ENCODE peak calls at places on chromosome 16, in nine cellular contexts. One of them, this sample, is unnamed.

GRCh38 chr16:80176114-80176513 is 364.7 kb upstream of the DYNLRB2 start:
- DNase-seq in neural progenitor cell: no peak
- DNase-seq in body of pancreas: no peak
- DNase-seq in endodermal cell: no peak
- DNase-seq in caudate nucleus: no peak
- DNase-seq in heart right ventricle: no peak
- DNase-seq in mammary epithelial cell: no peak
- DNase-seq in CD8-positive, alpha-beta memory T cell: no peak
- DNase-seq in H9: no peak
- DNase-seq in this sample: peak

GRCh38 chr16:89297156-89297869 is 79.8 kb downstream of the ZNF778 start:
- DNase-seq in mammary epithelial cell: no peak
- DNase-seq in H9: no peak
- DNase-seq in CD8-positive, alpha-beta memory T cell: no peak
- DNase-seq in heart right ventricle: no peak
- DNase-seq in body of pancreas: no peak
- DNase-seq in endodermal cell: no peak
- DNase-seq in neural progenitor cell: no peak
- DNase-seq in caudate nucleus: no peak
- DNase-seq in this sample: no peak

GRCh38 chr16:84131118-84131517 is 13.9 kb downstream of the HSDL1 start:
- DNase-seq in H9: no peak
- DNase-seq in endodermal cell: no peak
- DNase-seq in CD8-positive, alpha-beta memory T cell: no peak
- DNase-seq in body of pancreas: no peak
- DNase-seq in heart right ventricle: no peak
- DNase-seq in neural progenitor cell: no peak
- DNase-seq in mammary epithelial cell: no peak
- DNase-seq in caudate nucleus: no peak
- DNase-seq in this sample: no peak

GRCh38 chr16:24075929-24076716 is 180.0 kb upstream of the CACNG3 start:
- DNase-seq in H9: peak
- DNase-seq in mammary epithelial cell: peak
- DNase-seq in neural progenitor cell: peak
- DNase-seq in endodermal cell: peak
- DNase-seq in CD8-positive, alpha-beta memory T cell: no peak
- DNase-seq in body of pancreas: no peak
- DNase-seq in caudate nucleus: no peak
- DNase-seq in heart right ventricle: no peak
- DNase-seq in this sample: peak

GRCh38 chr16:48608871-48609452 is 1.0 kb downstream of the N4BP1 start:
- DNase-seq in CD8-positive, alpha-beta memory T cell: no peak
- DNase-seq in heart right ventricle: no peak
- DNase-seq in caudate nucleus: no peak
- DNase-seq in H9: no peak
- DNase-seq in mammary epithelial cell: no peak
- DNase-seq in body of pancreas: no peak
- DNase-seq in neural progenitor cell: no peak
- DNase-seq in endodermal cell: peak
- DNase-seq in this sample: no peak

GRCh38 chr16:86990451-86990850 is 326.7 kb downstream of the C16orf95 start:
- DNase-seq in mammary epithelial cell: no peak
- DNase-seq in H9: no peak
- DNase-seq in endodermal cell: no peak
- DNase-seq in caudate nucleus: no peak
- DNase-seq in heart right ventricle: no peak
- DNase-seq in body of pancreas: no peak
- DNase-seq in neural progenitor cell: no peak
- DNase-seq in CD8-positive, alpha-beta memory T cell: no peak
- DNase-seq in this sample: no peak

GRCh38 chr16:50311891-50312501 is 45.6 kb downstream of the ADCY7 start:
- DNase-seq in body of pancreas: no peak
- DNase-seq in H9: no peak
- DNase-seq in caudate nucleus: no peak
- DNase-seq in CD8-positive, alpha-beta memory T cell: no peak
- DNase-seq in heart right ventricle: no peak
- DNase-seq in endodermal cell: peak
- DNase-seq in neural progenitor cell: no peak
- DNase-seq in mammary epithelial cell: no peak
- DNase-seq in this sample: no peak

GRCh38 chr16:87216824-87217205 is 100.4 kb downstream of the C16orf95 start:
- DNase-seq in H9: no peak
- DNase-seq in CD8-positive, alpha-beta memory T cell: no peak
- DNase-seq in endodermal cell: no peak
- DNase-seq in mammary epithelial cell: no peak
- DNase-seq in body of pancreas: no peak
- DNase-seq in heart right ventricle: no peak
- DNase-seq in neural progenitor cell: no peak
- DNase-seq in caudate nucleus: no peak
- DNase-seq in this sample: no peak

GRCh38 chr16:51431517-51432241 is 280.6 kb upstream of the SALL1 start:
- DNase-seq in body of pancreas: peak
- DNase-seq in mammary epithelial cell: peak
- DNase-seq in heart right ventricle: no peak
- DNase-seq in caudate nucleus: no peak
- DNase-seq in H9: no peak
- DNase-seq in neural progenitor cell: peak
- DNase-seq in endodermal cell: no peak
- DNase-seq in CD8-positive, alpha-beta memory T cell: no peak
- DNase-seq in this sample: peak

GRCh38 chr16:82049484-82049883 is 14.4 kb downstream of the HSD17B2 start:
- DNase-seq in CD8-positive, alpha-beta memory T cell: no peak
- DNase-seq in neural progenitor cell: no peak
- DNase-seq in heart right ventricle: no peak
- DNase-seq in mammary epithelial cell: no peak
- DNase-seq in H9: no peak
- DNase-seq in endodermal cell: no peak
- DNase-seq in body of pancreas: no peak
- DNase-seq in caudate nucleus: no peak
- DNase-seq in this sample: no peak

GRCh38 chr16:57544129-57544653 is 1.7 kb downstream of the ADGRG5 start:
- DNase-seq in heart right ventricle: peak
- DNase-seq in body of pancreas: no peak
- DNase-seq in endodermal cell: peak
- DNase-seq in caudate nucleus: no peak
- DNase-seq in mammary epithelial cell: no peak
- DNase-seq in neural progenitor cell: no peak
- DNase-seq in CD8-positive, alpha-beta memory T cell: no peak
- DNase-seq in H9: peak
- DNase-seq in this sample: no peak

GRCh38 chr16:51697454-51697853 is 546.4 kb upstream of the SALL1 start:
- DNase-seq in caudate nucleus: no peak
- DNase-seq in heart right ventricle: no peak
- DNase-seq in H9: no peak
- DNase-seq in CD8-positive, alpha-beta memory T cell: no peak
- DNase-seq in mammary epithelial cell: no peak
- DNase-seq in body of pancreas: no peak
- DNase-seq in endodermal cell: no peak
- DNase-seq in neural progenitor cell: no peak
- DNase-seq in this sample: no peak

GRCh38 chr16:80664226-80664625 is 123.4 kb downstream of the DYNLRB2 start:
- DNase-seq in CD8-positive, alpha-beta memory T cell: no peak
- DNase-seq in mammary epithelial cell: no peak
- DNase-seq in endodermal cell: peak
- DNase-seq in H9: no peak
- DNase-seq in heart right ventricle: no peak
- DNase-seq in body of pancreas: no peak
- DNase-seq in caudate nucleus: no peak
- DNase-seq in neural progenitor cell: peak
- DNase-seq in this sample: no peak

GRCh38 chr16:29825145-29826044 is 5.1 kb downstream of the MVP start:
- DNase-seq in heart right ventricle: peak
- DNase-seq in H9: no peak
- DNase-seq in body of pancreas: no peak
- DNase-seq in neural progenitor cell: peak
- DNase-seq in endodermal cell: peak
- DNase-seq in mammary epithelial cell: peak
- DNase-seq in CD8-positive, alpha-beta memory T cell: no peak
- DNase-seq in caudate nucleus: no peak
- DNase-seq in this sample: peak

GRCh38 chr16:10862432-10862831 is 14.6 kb upstream of the CIITA start:
- DNase-seq in caudate nucleus: no peak
- DNase-seq in heart right ventricle: no peak
- DNase-seq in body of pancreas: peak
- DNase-seq in neural progenitor cell: no peak
- DNase-seq in H9: no peak
- DNase-seq in CD8-positive, alpha-beta memory T cell: no peak
- DNase-seq in endodermal cell: no peak
- DNase-seq in mammary epithelial cell: peak
- DNase-seq in this sample: peak

GRCh38 chr16:55501549-55502322 is 7.1 kb upstream of the LPCAT2 start:
- DNase-seq in H9: peak
- DNase-seq in mammary epithelial cell: no peak
- DNase-seq in CD8-positive, alpha-beta memory T cell: no peak
- DNase-seq in endodermal cell: peak
- DNase-seq in body of pancreas: no peak
- DNase-seq in heart right ventricle: no peak
- DNase-seq in caudate nucleus: no peak
- DNase-seq in neural progenitor cell: peak
- DNase-seq in this sample: peak

GRCh38 chr16:88005148-88005547 is 53.9 kb downstream of the BANP start:
- DNase-seq in neural progenitor cell: peak
- DNase-seq in body of pancreas: no peak
- DNase-seq in CD8-positive, alpha-beta memory T cell: no peak
- DNase-seq in H9: peak
- DNase-seq in mammary epithelial cell: no peak
- DNase-seq in endodermal cell: peak
- DNase-seq in caudate nucleus: no peak
- DNase-seq in heart right ventricle: no peak
- DNase-seq in this sample: no peak

GRCh38 chr16:31273676-31274075 is 13.9 kb downstream of the ITGAM start:
- DNase-seq in CD8-positive, alpha-beta memory T cell: no peak
- DNase-seq in caudate nucleus: no peak
- DNase-seq in H9: peak
- DNase-seq in neural progenitor cell: no peak
- DNase-seq in heart right ventricle: no peak
- DNase-seq in mammary epithelial cell: peak
- DNase-seq in body of pancreas: no peak
- DNase-seq in endodermal cell: no peak
- DNase-seq in this sample: peak

GRCh38 chr16:11677959-11678881 is 10.0 kb downstream of the SNN start:
- DNase-seq in neural progenitor cell: no peak
- DNase-seq in caudate nucleus: no peak
- DNase-seq in mammary epithelial cell: no peak
- DNase-seq in CD8-positive, alpha-beta memory T cell: no peak
- DNase-seq in heart right ventricle: no peak
- DNase-seq in H9: no peak
- DNase-seq in endodermal cell: no peak
- DNase-seq in body of pancreas: no peak
- DNase-seq in this sample: no peak

DNA sequence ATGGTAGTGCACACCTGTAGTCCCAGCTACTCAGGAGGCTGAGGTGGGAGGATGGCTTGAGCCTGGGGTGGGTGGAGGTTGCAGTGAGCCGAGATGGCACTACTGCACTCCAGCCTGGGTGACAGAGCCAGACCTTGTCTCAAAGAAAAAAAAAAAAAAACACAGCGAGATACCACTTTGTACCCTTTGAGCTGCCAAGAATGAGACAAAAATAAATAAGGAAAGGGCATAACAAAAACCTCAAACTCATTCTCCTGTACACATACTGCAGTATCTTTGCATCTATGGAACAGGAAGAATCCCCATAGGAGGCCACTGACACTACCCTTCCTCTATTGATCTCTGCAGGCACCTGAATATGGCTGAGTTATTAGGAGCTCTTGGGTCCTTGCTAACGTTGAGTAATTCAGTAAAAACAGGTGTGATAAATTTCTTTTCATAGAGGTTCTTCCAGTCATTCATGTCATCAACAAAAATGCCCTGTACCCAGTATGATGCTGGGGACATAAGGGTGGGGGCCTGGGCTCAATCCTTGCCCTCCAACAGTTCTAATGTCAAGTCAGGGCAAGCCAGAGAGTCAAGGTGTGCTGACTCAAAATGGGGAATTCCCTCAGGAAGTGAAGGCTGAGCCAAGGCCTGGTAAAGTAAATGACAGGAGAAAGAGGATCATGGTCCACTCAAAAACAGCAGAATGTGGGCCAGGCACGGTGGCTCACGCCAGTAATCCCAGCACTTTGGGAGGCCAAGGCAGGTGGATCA is 26.9 kb downstream of the RANBP10 start:
- DNase-seq in endodermal cell: no peak
- DNase-seq in H9: no peak
- DNase-seq in caudate nucleus: no peak
- DNase-seq in CD8-positive, alpha-beta memory T cell: no peak
- DNase-seq in heart right ventricle: no peak
- DNase-seq in neural progenitor cell: no peak
- DNase-seq in body of pancreas: no peak
- DNase-seq in mammary epithelial cell: peak
- DNase-seq in this sample: peak
- H3K27ac ChIP-seq in endodermal cell: no peak
- H3K27ac ChIP-seq in H9: no peak
- H3K27ac ChIP-seq in caudate nucleus: no peak
- H3K27ac ChIP-seq in CD8-positive, alpha-beta memory T cell: no peak
- H3K27ac ChIP-seq in heart right ventricle: no peak
- H3K27ac ChIP-seq in neural progenitor cell: no peak
- H3K27ac ChIP-seq in body of pancreas: no peak
- H3K27ac ChIP-seq in mammary epithelial cell: no peak
- H3K27ac ChIP-seq in this sample: peak

GRCh38 chr16:19884611-19885455 is at the start of gene GPRC5B:
- DNase-seq in heart right ventricle: peak
- DNase-seq in endodermal cell: peak
- DNase-seq in neural progenitor cell: peak
- DNase-seq in H9: peak
- DNase-seq in body of pancreas: peak
- DNase-seq in mammary epithelial cell: no peak
- DNase-seq in CD8-positive, alpha-beta memory T cell: peak
- DNase-seq in caudate nucleus: no peak
- DNase-seq in this sample: peak
- H3K27ac ChIP-seq in heart right ventricle: peak
- H3K27ac ChIP-seq in endodermal cell: peak
- H3K27ac ChIP-seq in neural progenitor cell: no peak
- H3K27ac ChIP-seq in H9: no peak
- H3K27ac ChIP-seq in body of pancreas: peak
- H3K27ac ChIP-seq in mammary epithelial cell: no peak
- H3K27ac ChIP-seq in CD8-positive, alpha-beta memory T cell: no peak
- H3K27ac ChIP-seq in caudate nucleus: peak
- H3K27ac ChIP-seq in this sample: no peak

GRCh38 chr16:2689968-2690830 is 7.9 kb downstream of the KCTD5 start:
- DNase-seq in body of pancreas: no peak
- DNase-seq in CD8-positive, alpha-beta memory T cell: no peak
- DNase-seq in mammary epithelial cell: no peak
- DNase-seq in heart right ventricle: no peak
- DNase-seq in H9: no peak
- DNase-seq in caudate nucleus: no peak
- DNase-seq in endodermal cell: no peak
- DNase-seq in neural progenitor cell: no peak
- DNase-seq in this sample: no peak
- H3K27ac ChIP-seq in body of pancreas: no peak
- H3K27ac ChIP-seq in CD8-positive, alpha-beta memory T cell: no peak
- H3K27ac ChIP-seq in mammary epithelial cell: no peak
- H3K27ac ChIP-seq in heart right ventricle: peak
- H3K27ac ChIP-seq in H9: no peak
- H3K27ac ChIP-seq in caudate nucleus: no peak
- H3K27ac ChIP-seq in endodermal cell: no peak
- H3K27ac ChIP-seq in neural progenitor cell: no peak
- H3K27ac ChIP-seq in this sample: peak

DNA sequence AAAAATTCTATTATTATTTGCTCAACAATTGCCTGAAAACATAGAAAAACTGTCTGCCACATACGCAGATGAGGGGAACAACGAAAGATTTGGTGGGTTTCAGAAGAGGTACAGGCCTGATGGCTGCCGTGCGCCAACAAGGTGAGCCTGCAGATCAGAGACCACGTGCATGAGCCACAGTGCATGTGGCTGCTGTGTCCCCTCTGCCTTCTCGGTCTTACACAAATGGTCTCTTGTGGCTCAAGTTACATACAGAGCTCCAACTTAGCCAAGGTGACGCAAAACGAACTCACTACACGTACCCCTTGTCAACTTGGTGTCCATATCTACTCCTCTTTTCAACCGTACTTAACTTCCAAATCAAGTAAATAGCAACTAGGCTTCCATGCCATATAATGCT is 82.3 kb downstream of the ADCY9 start:
- DNase-seq in endodermal cell: no peak
- DNase-seq in neural progenitor cell: no peak
- DNase-seq in heart right ventricle: no peak
- DNase-seq in mammary epithelial cell: no peak
- DNase-seq in H9: no peak
- DNase-seq in body of pancreas: no peak
- DNase-seq in CD8-positive, alpha-beta memory T cell: no peak
- DNase-seq in caudate nucleus: no peak
- DNase-seq in this sample: no peak
- H3K27ac ChIP-seq in endodermal cell: no peak
- H3K27ac ChIP-seq in neural progenitor cell: no peak
- H3K27ac ChIP-seq in heart right ventricle: no peak
- H3K27ac ChIP-seq in mammary epithelial cell: no peak
- H3K27ac ChIP-seq in H9: no peak
- H3K27ac ChIP-seq in body of pancreas: no peak
- H3K27ac ChIP-seq in CD8-positive, alpha-beta memory T cell: no peak
- H3K27ac ChIP-seq in caudate nucleus: no peak
- H3K27ac ChIP-seq in this sample: no peak